ENCODE peak calls at places on chromosomes 5 and 9, in ten cellular contexts. One of them, this sample, is unnamed.

GRCh38 chr9:8224381-8224791 is 424.8 kb upstream of the DMAC1 start:
- DNase-seq in GM12865: no peak
- DNase-seq in lower lobe of right lung: no peak
- DNase-seq in activated T-helper 1 cell treated with anti-CD3 and anti-CD28 coated beads, Interleukin-12 subunit alpha, Interleukin-12 subunit beta, Interleukin-2, Interleukin-4 antibody, amounts not matched to agents 30 ng/mL and 10 ng/mL and 1 ng/mL, durations not matched to agents 14 hours and 24 hours and 36 hours: no peak
- DNase-seq in foreskin fibroblast: peak; percentile 88
- DNase-seq in AG10803: peak; percentile 3
- DNase-seq in NCI-H2107: no peak
- DNase-seq in D721Med: no peak
- DNase-seq in sciatic nerve: no peak
- DNase-seq in posterior cingulate gyrus: no peak
- DNase-seq in this sample: no peak

GRCh38 chr9:89226076-89226475 is 47.5 kb upstream of the SHC3 start:
- DNase-seq in posterior cingulate gyrus: no peak
- DNase-seq in foreskin fibroblast: no peak
- DNase-seq in lower lobe of right lung: no peak
- DNase-seq in sciatic nerve: no peak
- DNase-seq in GM12865: no peak
- DNase-seq in AG10803: no peak
- DNase-seq in activated T-helper 1 cell treated with anti-CD3 and anti-CD28 coated beads, Interleukin-12 subunit alpha, Interleukin-12 subunit beta, Interleukin-2, Interleukin-4 antibody, amounts not matched to agents 30 ng/mL and 10 ng/mL and 1 ng/mL, durations not matched to agents 14 hours and 24 hours and 36 hours: no peak
- DNase-seq in NCI-H2107: no peak
- DNase-seq in D721Med: no peak
- DNase-seq in this sample: no peak

GRCh38 chr5:135466178-135467050 is 14.3 kb upstream of the TIFAB start:
- DNase-seq in activated T-helper 1 cell treated with anti-CD3 and anti-CD28 coated beads, Interleukin-12 subunit alpha, Interleukin-12 subunit beta, Interleukin-2, Interleukin-4 antibody, amounts not matched to agents 30 ng/mL and 10 ng/mL and 1 ng/mL, durations not matched to agents 14 hours and 24 hours and 36 hours: peak; percentile 68
- DNase-seq in lower lobe of right lung: peak; percentile 83
- DNase-seq in foreskin fibroblast: peak; percentile 54
- DNase-seq in GM12865: peak; percentile 65
- DNase-seq in D721Med: peak; percentile 82
- DNase-seq in posterior cingulate gyrus: peak; percentile 76
- DNase-seq in AG10803: peak; percentile 55
- DNase-seq in NCI-H2107: peak; percentile 70
- DNase-seq in sciatic nerve: peak; percentile 87
- DNase-seq in this sample: peak; percentile 80

GRCh38 chr5:178236685-178237084 is 4.1 kb upstream of the PHYKPL start:
- DNase-seq in activated T-helper 1 cell treated with anti-CD3 and anti-CD28 coated beads, Interleukin-12 subunit alpha, Interleukin-12 subunit beta, Interleukin-2, Interleukin-4 antibody, amounts not matched to agents 30 ng/mL and 10 ng/mL and 1 ng/mL, durations not matched to agents 14 hours and 24 hours and 36 hours: no peak
- DNase-seq in D721Med: no peak
- DNase-seq in foreskin fibroblast: no peak
- DNase-seq in GM12865: no peak
- DNase-seq in AG10803: peak; percentile 26
- DNase-seq in sciatic nerve: no peak
- DNase-seq in NCI-H2107: no peak
- DNase-seq in lower lobe of right lung: no peak
- DNase-seq in posterior cingulate gyrus: no peak
- DNase-seq in this sample: no peak

GRCh38 chr9:129336601-129337286 is 158.7 kb upstream of the IER5L start:
- DNase-seq in sciatic nerve: no peak
- DNase-seq in NCI-H2107: no peak
- DNase-seq in posterior cingulate gyrus: peak; percentile 50
- DNase-seq in D721Med: no peak
- DNase-seq in lower lobe of right lung: peak; percentile 64
- DNase-seq in foreskin fibroblast: peak; percentile 39
- DNase-seq in activated T-helper 1 cell treated with anti-CD3 and anti-CD28 coated beads, Interleukin-12 subunit alpha, Interleukin-12 subunit beta, Interleukin-2, Interleukin-4 antibody, amounts not matched to agents 30 ng/mL and 10 ng/mL and 1 ng/mL, durations not matched to agents 14 hours and 24 hours and 36 hours: no peak
- DNase-seq in AG10803: peak; percentile 82
- DNase-seq in GM12865: peak; percentile 50
- DNase-seq in this sample: no peak

GRCh38 chr5:56532411-56532935 is 282.9 kb upstream of the MAP3K1 start:
- DNase-seq in posterior cingulate gyrus: no peak
- DNase-seq in AG10803: no peak
- DNase-seq in D721Med: no peak
- DNase-seq in foreskin fibroblast: no peak
- DNase-seq in sciatic nerve: no peak
- DNase-seq in GM12865: no peak
- DNase-seq in lower lobe of right lung: no peak
- DNase-seq in activated T-helper 1 cell treated with anti-CD3 and anti-CD28 coated beads, Interleukin-12 subunit alpha, Interleukin-12 subunit beta, Interleukin-2, Interleukin-4 antibody, amounts not matched to agents 30 ng/mL and 10 ng/mL and 1 ng/mL, durations not matched to agents 14 hours and 24 hours and 36 hours: no peak
- DNase-seq in NCI-H2107: no peak
- DNase-seq in this sample: no peak

GRCh38 chr5:176161431-176161830 is 76.8 kb upstream of the SIMC1 start:
- DNase-seq in D721Med: no peak
- DNase-seq in activated T-helper 1 cell treated with anti-CD3 and anti-CD28 coated beads, Interleukin-12 subunit alpha, Interleukin-12 subunit beta, Interleukin-2, Interleukin-4 antibody, amounts not matched to agents 30 ng/mL and 10 ng/mL and 1 ng/mL, durations not matched to agents 14 hours and 24 hours and 36 hours: no peak
- DNase-seq in NCI-H2107: no peak
- DNase-seq in GM12865: no peak
- DNase-seq in posterior cingulate gyrus: no peak
- DNase-seq in AG10803: peak; percentile 40
- DNase-seq in foreskin fibroblast: no peak
- DNase-seq in sciatic nerve: no peak
- DNase-seq in lower lobe of right lung: no peak
- DNase-seq in this sample: no peak

GRCh38 chr9:123883634-123884033 is 46.3 kb downstream of the DENND1A start:
- DNase-seq in sciatic nerve: no peak
- DNase-seq in foreskin fibroblast: no peak
- DNase-seq in activated T-helper 1 cell treated with anti-CD3 and anti-CD28 coated beads, Interleukin-12 subunit alpha, Interleukin-12 subunit beta, Interleukin-2, Interleukin-4 antibody, amounts not matched to agents 30 ng/mL and 10 ng/mL and 1 ng/mL, durations not matched to agents 14 hours and 24 hours and 36 hours: no peak
- DNase-seq in NCI-H2107: no peak
- DNase-seq in D721Med: no peak
- DNase-seq in posterior cingulate gyrus: no peak
- DNase-seq in AG10803: peak; percentile 18
- DNase-seq in lower lobe of right lung: no peak
- DNase-seq in GM12865: no peak
- DNase-seq in this sample: no peak

GRCh38 chr5:172768573-172769323 is 2.2 kb downstream of the DUSP1 start:
- DNase-seq in activated T-helper 1 cell treated with anti-CD3 and anti-CD28 coated beads, Interleukin-12 subunit alpha, Interleukin-12 subunit beta, Interleukin-2, Interleukin-4 antibody, amounts not matched to agents 30 ng/mL and 10 ng/mL and 1 ng/mL, durations not matched to agents 14 hours and 24 hours and 36 hours: no peak
- DNase-seq in NCI-H2107: no peak
- DNase-seq in lower lobe of right lung: no peak
- DNase-seq in sciatic nerve: peak; percentile 49
- DNase-seq in D721Med: no peak
- DNase-seq in GM12865: no peak
- DNase-seq in AG10803: peak; percentile 74
- DNase-seq in foreskin fibroblast: peak; percentile 42
- DNase-seq in posterior cingulate gyrus: no peak
- DNase-seq in this sample: no peak

GRCh38 chr5:54774281-54775171 is 210.9 kb downstream of the ESM1 start:
- DNase-seq in posterior cingulate gyrus: no peak
- DNase-seq in AG10803: peak; percentile 76
- DNase-seq in GM12865: no peak
- DNase-seq in sciatic nerve: peak; percentile 81
- DNase-seq in activated T-helper 1 cell treated with anti-CD3 and anti-CD28 coated beads, Interleukin-12 subunit alpha, Interleukin-12 subunit beta, Interleukin-2, Interleukin-4 antibody, amounts not matched to agents 30 ng/mL and 10 ng/mL and 1 ng/mL, durations not matched to agents 14 hours and 24 hours and 36 hours: no peak
- DNase-seq in D721Med: no peak
- DNase-seq in lower lobe of right lung: peak; percentile 58
- DNase-seq in foreskin fibroblast: no peak
- DNase-seq in NCI-H2107: no peak
- DNase-seq in this sample: peak; percentile 66

GRCh38 chr9:79565245-79565644 is 6.5 kb upstream of the TLE4 start:
- DNase-seq in lower lobe of right lung: no peak
- DNase-seq in foreskin fibroblast: peak; percentile 65
- DNase-seq in activated T-helper 1 cell treated with anti-CD3 and anti-CD28 coated beads, Interleukin-12 subunit alpha, Interleukin-12 subunit beta, Interleukin-2, Interleukin-4 antibody, amounts not matched to agents 30 ng/mL and 10 ng/mL and 1 ng/mL, durations not matched to agents 14 hours and 24 hours and 36 hours: no peak
- DNase-seq in posterior cingulate gyrus: no peak
- DNase-seq in NCI-H2107: no peak
- DNase-seq in sciatic nerve: no peak
- DNase-seq in GM12865: peak; percentile 88
- DNase-seq in D721Med: no peak
- DNase-seq in AG10803: no peak
- DNase-seq in this sample: no peak

GRCh38 chr9:92726971-92727715 is 37.5 kb downstream of the BICD2 start:
- DNase-seq in AG10803: no peak
- DNase-seq in GM12865: no peak
- DNase-seq in D721Med: no peak
- DNase-seq in NCI-H2107: no peak
- DNase-seq in activated T-helper 1 cell treated with anti-CD3 and anti-CD28 coated beads, Interleukin-12 subunit alpha, Interleukin-12 subunit beta, Interleukin-2, Interleukin-4 antibody, amounts not matched to agents 30 ng/mL and 10 ng/mL and 1 ng/mL, durations not matched to agents 14 hours and 24 hours and 36 hours: no peak
- DNase-seq in foreskin fibroblast: no peak
- DNase-seq in lower lobe of right lung: no peak
- DNase-seq in posterior cingulate gyrus: no peak
- DNase-seq in sciatic nerve: peak; percentile 67
- DNase-seq in this sample: peak; percentile 44

GRCh38 chr9:107079589-107079988 is 203.5 kb upstream of the RAD23B start:
- DNase-seq in activated T-helper 1 cell treated with anti-CD3 and anti-CD28 coated beads, Interleukin-12 subunit alpha, Interleukin-12 subunit beta, Interleukin-2, Interleukin-4 antibody, amounts not matched to agents 30 ng/mL and 10 ng/mL and 1 ng/mL, durations not matched to agents 14 hours and 24 hours and 36 hours: no peak
- DNase-seq in sciatic nerve: no peak
- DNase-seq in posterior cingulate gyrus: no peak
- DNase-seq in AG10803: no peak
- DNase-seq in lower lobe of right lung: no peak
- DNase-seq in GM12865: no peak
- DNase-seq in NCI-H2107: no peak
- DNase-seq in D721Med: no peak
- DNase-seq in foreskin fibroblast: no peak
- DNase-seq in this sample: no peak

GRCh38 chr5:142922223-142922952 is 152.2 kb downstream of the ARHGAP26 start:
- DNase-seq in foreskin fibroblast: peak; percentile 13
- DNase-seq in activated T-helper 1 cell treated with anti-CD3 and anti-CD28 coated beads, Interleukin-12 subunit alpha, Interleukin-12 subunit beta, Interleukin-2, Interleukin-4 antibody, amounts not matched to agents 30 ng/mL and 10 ng/mL and 1 ng/mL, durations not matched to agents 14 hours and 24 hours and 36 hours: no peak
- DNase-seq in D721Med: no peak
- DNase-seq in lower lobe of right lung: no peak
- DNase-seq in AG10803: peak; percentile 56
- DNase-seq in sciatic nerve: no peak
- DNase-seq in NCI-H2107: no peak
- DNase-seq in GM12865: peak; percentile 67
- DNase-seq in posterior cingulate gyrus: no peak
- DNase-seq in this sample: no peak

GRCh38 chr5:134437340-134438267 is 25.9 kb upstream of the CDKN2AIPNL start:
- DNase-seq in foreskin fibroblast: no peak
- DNase-seq in activated T-helper 1 cell treated with anti-CD3 and anti-CD28 coated beads, Interleukin-12 subunit alpha, Interleukin-12 subunit beta, Interleukin-2, Interleukin-4 antibody, amounts not matched to agents 30 ng/mL and 10 ng/mL and 1 ng/mL, durations not matched to agents 14 hours and 24 hours and 36 hours: no peak
- DNase-seq in D721Med: no peak
- DNase-seq in posterior cingulate gyrus: no peak
- DNase-seq in sciatic nerve: no peak
- DNase-seq in GM12865: peak; percentile 62
- DNase-seq in NCI-H2107: no peak
- DNase-seq in lower lobe of right lung: no peak
- DNase-seq in AG10803: peak; percentile 34
- DNase-seq in this sample: no peak

GRCh38 chr5:34923694-34924461 is 5.5 kb upstream of the DNAJC21 start:
- DNase-seq in lower lobe of right lung: no peak
- DNase-seq in activated T-helper 1 cell treated with anti-CD3 and anti-CD28 coated beads, Interleukin-12 subunit alpha, Interleukin-12 subunit beta, Interleukin-2, Interleukin-4 antibody, amounts not matched to agents 30 ng/mL and 10 ng/mL and 1 ng/mL, durations not matched to agents 14 hours and 24 hours and 36 hours: peak; percentile 23
- DNase-seq in D721Med: no peak
- DNase-seq in foreskin fibroblast: peak; percentile 82
- DNase-seq in GM12865: peak; percentile 48
- DNase-seq in sciatic nerve: no peak
- DNase-seq in AG10803: peak; percentile 74
- DNase-seq in NCI-H2107: no peak
- DNase-seq in posterior cingulate gyrus: no peak
- DNase-seq in this sample: no peak

GRCh38 chr5:148290271-148291195 is 21.7 kb upstream of the SPINK7 start:
- DNase-seq in lower lobe of right lung: no peak
- DNase-seq in foreskin fibroblast: no peak
- DNase-seq in AG10803: peak; percentile 3
- DNase-seq in D721Med: no peak
- DNase-seq in NCI-H2107: no peak
- DNase-seq in activated T-helper 1 cell treated with anti-CD3 and anti-CD28 coated beads, Interleukin-12 subunit alpha, Interleukin-12 subunit beta, Interleukin-2, Interleukin-4 antibody, amounts not matched to agents 30 ng/mL and 10 ng/mL and 1 ng/mL, durations not matched to agents 14 hours and 24 hours and 36 hours: no peak
- DNase-seq in sciatic nerve: no peak
- DNase-seq in GM12865: peak; percentile 11
- DNase-seq in posterior cingulate gyrus: no peak
- DNase-seq in this sample: no peak

GRCh38 chr9:93081081-93081529 is 14.9 kb upstream of the CARD19 start:
- DNase-seq in AG10803: peak; percentile 44
- DNase-seq in GM12865: no peak
- DNase-seq in sciatic nerve: peak; percentile 42
- DNase-seq in lower lobe of right lung: peak; percentile 41
- DNase-seq in D721Med: no peak
- DNase-seq in foreskin fibroblast: peak; percentile 33
- DNase-seq in posterior cingulate gyrus: no peak
- DNase-seq in activated T-helper 1 cell treated with anti-CD3 and anti-CD28 coated beads, Interleukin-12 subunit alpha, Interleukin-12 subunit beta, Interleukin-2, Interleukin-4 antibody, amounts not matched to agents 30 ng/mL and 10 ng/mL and 1 ng/mL, durations not matched to agents 14 hours and 24 hours and 36 hours: no peak
- DNase-seq in NCI-H2107: no peak
- DNase-seq in this sample: no peak